ENCODE peak calls at places on chromosome 12, in four cellular contexts. Y is Caco-2, R is fibroblast of pulmonary artery, K is left ventricle myocardium inferior. J is an unnamed sample.

GRCh38 chr12:64390275-64390851 is at the start of gene C12orf56:
- DNase-seq in Y (no peak), R (no peak), K (no peak), J (no peak)

GRCh38 chr12:39764944-39765560 is 145.4 kb upstream of the ABCD2 start:
- DNase-seq in Y (peak), R (peak), K (no peak), J (peak)

GRCh38 chr12:47184813-47185212 is 105.1 kb upstream of the AMIGO2 start:
- DNase-seq in Y (no peak), R (no peak), K (no peak), J (no peak)

GRCh38 chr12:72511493-72511892 is 239.3 kb downstream of the TRHDE start:
- DNase-seq in Y (no peak), R (no peak), K (no peak), J (no peak)

GRCh38 chr12:6347367-6348338 is 5.8 kb upstream of the TNFRSF1A start:
- DNase-seq in Y (no peak), R (peak), K (peak), J (peak)

GRCh38 chr12:60501124-60501729 is 905.4 kb downstream of the SLC16A7 start:
- DNase-seq in Y (no peak), R (peak), K (no peak), J (peak)

GRCh38 chr12:25200703-25201102 is 5.7 kb downstream of the ETFRF1 start:
- DNase-seq in Y (no peak), R (peak), K (no peak), J (no peak)

GRCh38 chr12:67651380-67651695 is 2.8 kb downstream of the DYRK2 start:
- DNase-seq in Y (no peak), R (peak), K (no peak), J (no peak)

GRCh38 chr12:94616217-94616729 is 34.1 kb downstream of the TMCC3 start:
- DNase-seq in Y (peak), R (peak), K (no peak), J (no peak)

GRCh38 chr12:2739832-2740641 is 54.7 kb upstream of the FKBP4 start:
- DNase-seq in Y (peak), R (peak), K (no peak), J (no peak)

GRCh38 chr12:129949652-129950051 is 45.8 kb upstream of the TMEM132D start:
- DNase-seq in Y (no peak), R (no peak), K (no peak), J (no peak)

GRCh38 chr12:78118036-78118435 is 287.3 kb downstream of the NAV3 start:
- DNase-seq in Y (peak), R (no peak), K (no peak), J (no peak)

GRCh38 chr12:120080043-120080400 is 36.5 kb downstream of the RAB35 start:
- DNase-seq in Y (no peak), R (no peak), K (no peak), J (no peak)

GRCh38 chr12:32115404-32116104 is 8.9 kb downstream of the BICD1 start:
- DNase-seq in Y (no peak), R (peak), K (peak), J (peak)

GRCh38 chr12:503111-503761 is 43.5 kb downstream of the B4GALNT3 start:
- DNase-seq in Y (peak), R (peak), K (no peak), J (no peak)

GRCh38 chr12:121795029-121795977 is 1.8 kb upstream of the RHOF start:
- DNase-seq in Y (peak), R (peak), K (peak), J (no peak)

GRCh38 chr12:128798543-128799341 is 25.0 kb downstream of the SLC15A4 start:
- DNase-seq in Y (no peak), R (peak), K (no peak), J (no peak)

GRCh38 chr12:48165089-48166031 is 8.0 kb upstream of the ASB8 start:
- DNase-seq in Y (peak), R (peak), K (no peak), J (no peak)

GRCh38 chr12:11780521-11781101 is 131.1 kb downstream of the ETV6 start:
- DNase-seq in Y (no peak), R (no peak), K (no peak), J (no peak)

GRCh38 chr12:118371354-118372282 is 1.1 kb downstream of the TAOK3 start:
- DNase-seq in Y (peak), R (no peak), K (peak), J (no peak)

GRCh38 chr12:105234197-105234596 is 1.8 kb downstream of the APPL2 start:
- DNase-seq in Y (no peak), R (no peak), K (no peak), J (no peak)

GRCh38 chr12:103495783-103496456 is at the start of gene C12orf42:
- DNase-seq in Y (no peak), R (peak), K (no peak), J (no peak)
- TF ChIP-seq CTCF in Y (no peak), R (peak), K (peak), J (peak)

DNA sequence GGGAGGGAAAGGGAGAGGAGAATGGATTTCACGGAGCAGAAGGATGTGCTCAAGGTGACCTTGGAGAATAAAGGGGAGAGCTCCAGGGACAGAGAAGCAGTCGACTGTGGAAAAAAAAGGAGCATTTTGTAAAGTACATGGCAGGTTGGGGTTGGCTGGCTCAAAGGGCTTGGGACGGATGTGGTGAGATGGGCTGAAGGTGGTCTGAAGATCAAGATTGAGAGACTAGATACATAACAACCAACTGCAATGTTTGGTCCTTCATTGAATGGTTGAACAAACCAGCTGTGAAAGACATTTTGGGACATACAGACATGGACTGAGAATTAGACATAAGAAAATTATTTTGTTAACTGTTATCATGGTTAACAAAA is 1.6 kb upstream of the CD63 start:
- DNase-seq in Y (no peak), R (no peak), K (no peak), J (no peak)
- H3K4me3 ChIP-seq in Y (no peak), R (peak), K (peak), J (peak)

DNA sequence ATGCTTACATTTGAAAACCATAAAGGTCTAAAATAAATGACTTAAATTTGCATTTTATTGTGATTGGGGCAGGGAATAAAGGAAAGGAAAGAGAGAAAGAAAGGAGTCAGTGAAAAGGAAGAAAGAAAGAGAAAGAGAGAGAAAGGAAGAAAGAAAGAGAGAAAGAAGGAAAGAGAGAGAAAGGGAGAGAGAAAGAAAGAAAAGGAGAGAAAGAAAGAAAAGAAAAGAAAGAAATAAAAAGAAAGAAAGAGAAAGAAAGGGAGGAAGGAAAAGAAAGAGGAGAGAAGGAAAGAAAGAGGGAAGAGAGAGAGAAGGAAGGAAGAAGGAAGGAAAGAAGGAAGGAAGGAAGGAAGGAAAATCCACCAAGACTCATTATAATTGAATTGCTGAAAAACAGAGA is 222.8 kb downstream of the RMST start:
- DNase-seq in Y (no peak), R (no peak), K (no peak), J (no peak)
- TF ChIP-seq CTCF in Y (no peak), R (no peak), K (no peak), J (no peak)

GRCh38 chr12:45565590-45565989 is 163.9 kb upstream of the ARID2 start:
- DNase-seq in Y (no peak), R (no peak), K (no peak), J (no peak)

GRCh38 chr12:45557020-45557419 is 172.5 kb upstream of the ARID2 start:
- DNase-seq in Y (no peak), R (no peak), K (no peak), J (no peak)

GRCh38 chr12:45561488-45561887 is 168.0 kb upstream of the ARID2 start:
- DNase-seq in Y (no peak), R (no peak), K (no peak), J (no peak)

GRCh38 chr12:45558353-45558752 is 171.2 kb upstream of the ARID2 start:
- DNase-seq in Y (no peak), R (no peak), K (no peak), J (no peak)

GRCh38 chr12:45560689-45561088 is 168.8 kb upstream of the ARID2 start:
- DNase-seq in Y (no peak), R (no peak), K (no peak), J (no peak)
- H3K4me3 ChIP-seq in Y (no peak), R (no peak), K (no peak), J (no peak)

DNA sequence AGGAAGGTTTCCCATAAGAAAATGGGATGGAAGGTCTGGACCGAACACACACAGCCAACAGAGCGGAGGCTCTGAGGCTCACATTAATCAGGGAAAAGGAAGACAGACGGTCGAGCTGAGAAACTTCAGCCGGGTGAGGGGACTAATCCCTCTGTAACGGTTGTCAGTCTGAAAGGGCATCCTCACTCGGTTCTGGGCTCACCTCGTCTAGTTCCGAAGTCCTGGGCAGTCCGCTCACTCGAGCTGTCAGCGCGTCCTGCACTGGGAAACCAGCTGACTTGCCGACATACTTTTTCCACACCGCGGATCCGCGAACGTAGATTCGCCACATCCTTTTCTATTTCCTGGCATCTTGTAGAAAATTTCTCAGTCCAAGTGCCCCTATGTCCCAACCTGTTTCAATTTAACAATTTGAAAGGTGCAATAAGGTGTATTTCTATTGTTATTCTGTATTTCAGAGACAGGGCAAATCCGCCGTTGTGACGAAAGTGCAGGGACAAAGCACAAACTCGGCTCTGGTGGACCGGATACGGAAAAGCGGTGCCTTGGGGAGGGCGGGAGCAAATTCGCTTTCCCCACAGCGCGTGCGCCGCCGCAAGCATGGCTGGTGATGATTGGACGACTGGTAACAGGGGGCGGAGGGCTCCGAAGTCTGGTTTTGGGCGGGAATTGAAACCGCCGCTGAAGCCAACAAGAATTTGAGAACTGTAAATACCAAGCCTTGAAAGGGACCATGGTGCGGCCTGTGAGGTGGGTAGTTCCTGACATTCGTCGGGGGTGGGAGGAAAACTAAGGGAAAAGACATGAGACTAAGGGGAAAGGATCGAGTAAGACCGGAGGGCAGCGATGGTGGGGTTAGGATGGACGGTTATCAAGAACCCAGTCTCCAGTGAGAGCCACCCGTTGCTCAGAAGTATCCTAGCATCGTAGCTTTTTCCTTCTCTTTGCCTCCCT is at the start of gene RAD51AP1:
- DNase-seq in Y (peak), R (peak), K (peak), J (peak)
- TF ChIP-seq CTCF in Y (no peak), R (no peak), K (no peak), J (no peak)

DNA sequence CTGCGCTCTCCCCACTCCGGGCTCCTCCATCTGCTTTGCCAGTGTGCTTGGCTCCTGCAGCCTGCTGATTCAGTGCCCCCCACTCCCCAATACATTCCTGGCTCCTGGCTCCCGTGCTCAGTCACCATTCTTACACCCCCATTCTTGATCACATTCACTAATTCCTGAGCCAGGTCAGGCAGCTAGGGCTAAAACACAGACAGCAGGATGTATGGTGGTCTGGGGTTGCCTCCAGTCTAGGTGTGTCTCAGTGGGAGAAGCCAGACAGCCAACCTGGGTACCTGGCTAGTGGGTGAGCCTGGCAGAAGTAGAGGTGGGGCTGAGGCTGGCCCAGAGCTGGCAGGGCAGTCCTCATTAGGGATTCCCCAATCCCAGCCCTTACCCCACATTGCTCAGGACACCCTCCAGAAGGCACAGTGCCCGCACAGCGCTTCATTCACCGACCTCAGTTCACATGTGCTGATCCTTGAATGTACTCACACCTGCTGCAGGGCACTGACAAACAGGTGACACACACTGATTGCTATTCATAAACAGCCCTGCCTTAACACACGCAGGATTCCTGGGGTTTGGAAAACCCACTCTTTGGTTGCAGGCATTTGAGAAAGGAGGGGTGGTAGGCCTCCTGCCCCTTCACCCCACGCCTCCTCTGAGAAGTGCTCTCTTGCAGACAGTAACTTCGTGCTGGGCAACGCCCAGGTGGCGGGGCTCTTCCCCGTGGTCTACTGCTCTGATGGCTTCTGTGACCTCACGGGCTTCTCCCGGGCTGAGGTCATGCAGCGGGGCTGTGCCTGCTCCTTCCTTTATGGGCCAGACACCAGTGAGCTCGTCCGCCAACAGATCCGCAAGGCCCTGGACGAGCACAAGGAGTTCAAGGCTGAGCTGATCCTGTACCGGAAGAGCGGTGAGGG is 1.7 kb downstream of the KCNH3 start:
- DNase-seq in Y (no peak), R (no peak), K (no peak), J (no peak)
- H3K4me3 ChIP-seq in Y (no peak), R (no peak), K (no peak), J (no peak)

GRCh38 chr12:100868487-100868886 is 73.9 kb downstream of the ANO4 start:
- DNase-seq in Y (no peak), R (peak), K (no peak), J (no peak)
- TF ChIP-seq CTCF in Y (no peak), R (no peak), K (no peak), J (no peak)

GRCh38 chr12:62258231-62258630 is 2.0 kb upstream of the USP15 start:
- DNase-seq in Y (no peak), R (no peak), K (no peak), J (no peak)
- H3K4me3 ChIP-seq in Y (no peak), R (no peak), K (no peak), J (no peak)

DNA sequence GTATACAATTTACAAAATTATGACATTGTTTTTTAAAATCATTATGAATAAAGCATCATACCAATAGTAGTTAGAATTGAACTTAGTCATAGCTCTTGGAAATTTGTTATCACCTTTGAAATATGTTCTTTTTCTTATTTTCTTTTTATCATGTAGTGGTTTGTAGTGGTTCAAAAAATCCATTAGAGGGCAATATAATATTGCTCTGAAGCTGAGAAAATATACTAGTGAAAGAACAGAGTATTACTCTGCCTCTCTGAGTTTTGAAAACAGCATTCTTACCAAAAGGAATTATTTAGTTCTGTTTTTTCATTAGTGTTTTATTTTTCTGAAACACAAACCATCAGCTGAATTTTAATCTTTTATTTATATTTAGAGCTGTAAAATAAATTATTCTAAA is 76.2 kb downstream of the PDZRN4 start:
- DNase-seq in Y (no peak), R (peak), K (no peak), J (no peak)
- TF ChIP-seq CTCF in Y (no peak), R (peak), K (peak), J (peak)

GRCh38 chr12:56836800-56837663 is 73.9 kb downstream of the HSD17B6 start:
- DNase-seq in Y (no peak), R (peak), K (no peak), J (no peak)
- H3K4me3 ChIP-seq in Y (no peak), R (no peak), K (no peak), J (no peak)

J was measured in retinal pigment epithelial cell.